ENCODE peak calls at places on chromosomes 6 and 20, in nine cellular contexts. M is fibroblast of the aortic adventitia, N is ascending aorta, E is AG04449, S is nephron progenitor cell, Y is spleen, B is astrocyte, U is coronary artery, A is Panc1. X is an unnamed sample.

GRCh38 chr6:79570802-79571367 is 33.7 kb upstream of the LCA5 start:
- DNase-seq in M (peak), U (no peak), N (no peak), Y (no peak), B (no peak), A (no peak), S (no peak), E (no peak), X (no peak)

GRCh38 chr6:149190228-149190831 is 127.2 kb upstream of the TAB2 start:
- DNase-seq in M (peak), A (peak), E (no peak), N (no peak), Y (peak), B (peak), S (no peak), U (no peak), X (no peak)

GRCh38 chr6:135664527-135664926 is 167.0 kb upstream of the AHI1 start:
- DNase-seq in Y (no peak), N (no peak), U (no peak), S (no peak), E (no peak), M (no peak), B (no peak), A (no peak), X (no peak)

GRCh38 chr6:4932506-4932903 is 71.3 kb downstream of the RPP40 start:
- DNase-seq in E (no peak), U (no peak), Y (no peak), B (no peak), A (no peak), M (no peak), N (no peak), S (no peak), X (no peak)

GRCh38 chr6:41724638-41725501 is 10.5 kb downstream of the TFEB start:
- DNase-seq in M (no peak), E (no peak), N (no peak), S (no peak), A (no peak), U (no peak), B (no peak), Y (no peak), X (no peak)

GRCh38 chr6:143408787-143409162 is 41.7 kb downstream of the ADAT2 start:
- DNase-seq in Y (no peak), B (no peak), N (no peak), U (no peak), E (no peak), M (no peak), S (no peak), A (no peak), X (no peak)

GRCh38 chr6:112522600-112522999 is 175.5 kb downstream of the RFPL4B start:
- DNase-seq in B (no peak), Y (no peak), A (no peak), S (no peak), N (no peak), M (no peak), E (no peak), U (no peak), X (no peak)

GRCh38 chr20:45012682-45013302 is 46.5 kb downstream of the STK4 start:
- DNase-seq in Y (no peak), S (no peak), A (no peak), U (no peak), E (no peak), N (no peak), M (peak), B (peak), X (no peak)

GRCh38 chr6:166297606-166298005 is 10.6 kb downstream of the PRR18 start:
- DNase-seq in B (no peak), A (no peak), U (no peak), N (no peak), M (no peak), E (no peak), S (no peak), Y (no peak), X (peak)

GRCh38 chr6:44071670-44072451 is 55.4 kb downstream of the MRPL14 start:
- DNase-seq in B (peak), S (no peak), A (no peak), Y (no peak), M (peak), E (peak), U (no peak), N (no peak), X (no peak)

GRCh38 chr6:52801188-52801841 is 2.3 kb downstream of the GSTA1 start:
- DNase-seq in S (no peak), B (no peak), M (no peak), N (no peak), U (no peak), Y (no peak), E (no peak), A (no peak), X (no peak)

GRCh38 chr20:63369024-63369530 is 7.9 kb upstream of the CHRNA4 start:
- DNase-seq in N (no peak), Y (no peak), A (no peak), S (no peak), M (no peak), U (no peak), B (no peak), E (no peak), X (no peak)

GRCh38 chr20:10495173-10495572 is 60.1 kb downstream of the SLX4IP start:
- DNase-seq in N (no peak), B (no peak), S (no peak), Y (no peak), E (no peak), U (no peak), M (no peak), A (no peak), X (no peak)

GRCh38 chr6:33716379-33716778 is 4.9 kb upstream of the UQCC2 start:
- DNase-seq in U (no peak), S (no peak), B (no peak), N (no peak), Y (peak), M (no peak), E (no peak), A (no peak), X (no peak)

GRCh38 chr6:52664185-52664990 is 6.5 kb upstream of the TMEM14A start:
- DNase-seq in U (peak), Y (peak), N (peak), M (peak), A (peak), S (peak), E (peak), B (peak), X (peak)

GRCh38 chr20:4013041-4013440 is 2.3 kb downstream of the RNF24 start:
- DNase-seq in A (no peak), N (no peak), B (no peak), E (no peak), U (no peak), Y (no peak), M (no peak), S (no peak), X (no peak)

GRCh38 chr20:4012631-4013030 is 2.7 kb downstream of the RNF24 start:
- DNase-seq in U (no peak), Y (no peak), E (peak), S (no peak), N (no peak), B (peak), M (peak), A (no peak), X (no peak)

GRCh38 chr20:4011226-4011975 is 4.0 kb downstream of the RNF24 start:
- DNase-seq in U (no peak), Y (no peak), S (no peak), E (no peak), M (no peak), B (no peak), N (no peak), A (no peak), X (no peak)

GRCh38 chr20:4016349-4017050 is 1.1 kb upstream of the RNF24 start:
- DNase-seq in E (no peak), U (no peak), Y (no peak), B (no peak), M (no peak), N (no peak), S (no peak), A (no peak), X (no peak)

GRCh38 chr20:4014031-4014474 is 1.3 kb downstream of the RNF24 start:
- DNase-seq in E (peak), Y (no peak), S (no peak), M (peak), N (peak), U (no peak), A (peak), B (peak), X (no peak)
- TF ChIP-seq CTCF in E (peak), Y (peak), S (peak), M (peak), N (peak), U (no peak), A (peak), B (peak), X (peak)

DNA sequence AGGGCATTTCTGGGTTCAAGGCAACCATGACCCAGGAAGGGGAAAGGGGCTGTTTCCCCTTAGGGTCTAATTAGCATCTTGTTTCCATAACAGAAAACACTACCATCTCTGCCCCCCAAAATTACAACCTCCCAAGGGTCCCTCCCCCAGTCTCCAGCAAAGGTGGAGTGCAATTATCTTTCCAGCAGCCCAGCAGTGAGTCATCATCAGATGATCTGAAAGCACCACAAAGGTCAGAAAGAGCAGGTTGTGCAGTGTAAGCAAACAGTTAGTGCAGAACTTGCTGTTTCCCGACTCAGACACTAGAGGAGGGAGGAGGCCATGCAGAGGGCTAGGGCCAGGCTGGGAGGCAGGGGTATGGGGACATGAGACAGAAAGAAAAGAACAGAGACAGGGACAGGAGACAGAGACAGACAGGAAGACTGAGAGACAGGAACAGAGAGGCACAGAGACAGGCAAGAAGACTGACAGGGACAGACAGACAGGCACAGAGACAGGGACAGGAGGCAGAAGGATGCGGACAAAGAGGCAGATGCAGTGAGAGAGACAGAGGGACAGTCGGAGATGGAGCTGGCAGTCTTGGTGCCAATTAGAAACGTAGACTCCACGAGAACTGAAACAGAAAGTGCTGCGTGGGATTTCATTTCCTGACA is 62.5 kb downstream of the PYGB start:
- DNase-seq in A (peak), U (no peak), M (peak), N (peak), E (peak), B (peak), Y (peak), S (no peak), X (no peak)
- TF ChIP-seq CTCF in A (peak), U (no peak), M (peak), N (peak), E (peak), B (peak), Y (peak), S (no peak), X (peak)

DNA sequence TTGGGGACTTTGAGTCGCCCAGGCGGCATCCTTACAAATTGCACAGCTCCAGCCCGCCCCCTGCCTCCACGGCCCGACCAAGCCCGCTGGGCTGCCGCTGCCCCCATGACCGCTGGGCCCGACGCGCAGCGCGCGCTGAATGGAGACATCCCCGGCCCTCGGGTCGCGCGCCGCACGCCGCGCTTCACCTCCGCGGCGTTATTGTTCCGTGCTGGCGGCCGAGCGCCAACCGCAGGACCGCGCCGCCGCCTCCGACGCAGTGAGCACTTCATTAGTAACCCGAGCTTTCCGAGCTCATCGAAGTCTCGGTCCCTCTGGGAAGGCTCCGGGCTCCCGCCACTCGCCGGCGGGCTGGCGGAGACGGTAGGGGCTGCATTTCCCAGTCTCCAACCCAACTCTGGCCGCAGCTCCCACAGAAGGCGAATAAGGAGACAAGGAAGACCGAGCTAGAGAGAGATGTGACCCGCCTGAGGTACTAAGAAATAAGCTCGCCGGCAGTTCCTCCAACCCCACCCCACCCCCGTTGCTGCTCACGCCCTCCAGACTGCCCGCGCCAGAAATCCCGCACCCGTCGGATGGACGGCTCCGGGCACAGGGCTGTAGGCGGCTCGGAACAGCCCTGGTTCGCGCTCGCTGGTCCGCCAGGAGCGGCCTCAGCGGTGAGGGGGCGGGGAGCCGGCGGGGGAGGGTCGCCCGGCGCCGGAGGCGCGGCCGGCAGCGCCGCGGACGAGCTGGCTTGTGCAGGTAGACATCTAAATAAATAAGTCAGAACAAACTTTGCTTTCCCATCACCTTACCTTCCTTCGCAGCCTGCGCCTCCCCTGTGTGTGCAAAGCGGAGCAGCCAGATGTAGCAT is 683 bp downstream of the EPHA7 start:
- DNase-seq in Y (peak), A (no peak), S (peak), E (no peak), B (peak), U (no peak), M (no peak), N (peak), X (peak)
- TF ChIP-seq CTCF in Y (no peak), A (peak), S (no peak), E (no peak), B (no peak), U (no peak), M (no peak), N (no peak), X (peak)

GRCh38 chr20:38229376-38230252 is 30.9 kb downstream of the KIAA1755 start:
- DNase-seq in A (no peak), S (peak), E (no peak), Y (peak), M (peak), U (no peak), B (no peak), N (no peak), X (no peak)
- TF ChIP-seq CTCF in A (peak), S (peak), E (peak), Y (peak), M (peak), U (peak), B (peak), N (peak), X (peak)

GRCh38 chr20:2804041-2804828 is 3.8 kb upstream of the CPXM1 start:
- DNase-seq in E (no peak), A (no peak), M (no peak), N (peak), U (peak), B (no peak), S (no peak), Y (no peak), X (peak)
- TF ChIP-seq CTCF in E (no peak), A (no peak), M (no peak), N (no peak), U (no peak), B (no peak), S (no peak), Y (no peak), X (no peak)

X was measured in osteocyte.